ENCODE peak calls at places on chromosomes 6 and 20, in seven cellular contexts. N is left ventricle myocardium inferior, B is HCT116, E is mammary epithelial cell, O is cardiac muscle cell, W is tibial nerve, M is heart right ventricle. P is an unnamed sample. For H3K4me1, the result is how much of the 10 kb centered on the place peaks cover.

GRCh38 chr20:47187450-47188195 is 168.9 kb downstream of the ZMYND8 start:
- DNase-seq in N (no peak), B (no peak), E (peak), O (no peak), W (no peak), M (no peak), P (no peak)

GRCh38 chr6:16769131-16769985 is 8.1 kb upstream of the ATXN1 start:
- DNase-seq in N (no peak), B (peak), E (peak), O (peak), W (no peak), M (peak), P (peak)

GRCh38 chr6:147095316-147095715 is 108.9 kb upstream of the STXBP5 start:
- DNase-seq in N (no peak), B (no peak), E (no peak), O (no peak), W (no peak), M (no peak), P (no peak)

GRCh38 chr6:125899726-125900182 is 56.8 kb upstream of the HINT3 start:
- DNase-seq in N (no peak), B (no peak), E (no peak), O (no peak), W (no peak), M (no peak), P (no peak)

GRCh38 chr6:134267917-134268361 is 50.0 kb downstream of the SGK1 start:
- DNase-seq in N (no peak), B (no peak), E (no peak), O (no peak), W (no peak), M (peak), P (peak)

GRCh38 chr6:112639436-112639835 is 292.3 kb downstream of the RFPL4B start:
- DNase-seq in N (no peak), B (no peak), E (no peak), O (no peak), W (no peak), M (no peak), P (peak)

GRCh38 chr6:36109092-36109491 is 21.2 kb upstream of the MAPK13 start:
- DNase-seq in N (no peak), B (no peak), E (no peak), O (no peak), W (no peak), M (no peak), P (no peak)

GRCh38 chr6:3517350-3517749 is 60.5 kb upstream of the SLC22A23 start:
- DNase-seq in N (no peak), B (no peak), E (peak), O (no peak), W (no peak), M (no peak), P (no peak)

GRCh38 chr6:106119526-106119925 is 33.4 kb downstream of the PRDM1 start:
- DNase-seq in N (no peak), B (no peak), E (peak), O (no peak), W (no peak), M (no peak), P (no peak)

GRCh38 chr6:10970731-10971130 is 73.4 kb downstream of the ELOVL2 start:
- DNase-seq in N (no peak), B (no peak), E (no peak), O (no peak), W (no peak), M (no peak), P (no peak)

GRCh38 chr20:48352042-48352441 is 475.8 kb downstream of the PREX1 start:
- DNase-seq in N (no peak), B (no peak), E (no peak), O (no peak), W (no peak), M (no peak), P (no peak)

GRCh38 chr6:30206799-30207618 is 6.2 kb downstream of the TRIM26 start:
- DNase-seq in N (no peak), B (no peak), E (peak), O (peak), W (no peak), M (no peak), P (no peak)

GRCh38 chr6:30211899-30212298 is 1.3 kb downstream of the TRIM26 start:
- DNase-seq in N (no peak), B (no peak), E (no peak), O (no peak), W (no peak), M (no peak), P (no peak)

GRCh38 chr6:30211306-30211705 is 1.9 kb downstream of the TRIM26 start:
- DNase-seq in N (no peak), B (no peak), E (no peak), O (no peak), W (no peak), M (no peak), P (no peak)

GRCh38 chr6:30206152-30206551 is 7.1 kb downstream of the TRIM26 start:
- DNase-seq in N (no peak), B (no peak), E (no peak), O (no peak), W (no peak), M (no peak), P (no peak)

DNA sequence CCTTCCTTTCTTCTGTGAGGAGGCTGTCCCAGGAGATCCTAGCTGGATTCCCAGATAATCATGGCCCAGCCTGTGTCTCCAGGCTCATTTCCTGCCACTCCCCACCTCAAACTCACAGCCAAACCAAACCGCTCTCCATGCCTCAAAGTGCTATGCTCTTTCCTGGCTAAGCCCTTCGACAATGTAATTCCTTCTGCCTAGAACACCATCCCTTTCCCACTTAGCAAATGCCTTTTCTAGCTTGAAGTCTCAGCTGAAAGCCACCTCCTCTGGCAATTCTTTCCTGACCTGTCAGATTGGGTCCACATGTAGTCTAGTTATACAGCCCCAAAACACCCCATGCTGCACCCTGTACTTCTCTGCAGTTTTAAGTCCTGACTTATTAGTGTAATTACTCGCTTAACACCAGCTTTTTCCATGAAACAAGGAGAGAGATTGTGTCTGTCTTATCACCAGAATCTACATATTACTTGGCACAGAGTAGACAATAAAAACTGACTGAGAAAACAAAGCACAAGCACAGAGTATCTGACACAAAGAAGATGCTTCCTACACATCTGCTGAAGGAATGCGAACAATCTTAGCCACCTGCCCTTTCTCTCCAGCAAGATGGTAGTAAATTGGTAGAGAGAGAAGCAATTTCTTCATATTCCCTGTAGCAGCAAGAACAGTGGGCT is 5.4 kb downstream of the TRIM26 start:
- DNase-seq in N (no peak), B (no peak), E (peak), O (no peak), W (no peak), M (peak), P (no peak)
- H3K4me1 ChIP-seq in N (half or more), B (under half), E (under half), O (under half), W (under half), M (half or more), P (under half)

GRCh38 chr6:62519574-62519973 is 233.5 kb upstream of the KHDRBS2 start:
- DNase-seq in N (no peak), B (no peak), E (no peak), O (no peak), W (no peak), M (no peak), P (no peak)

GRCh38 chr6:62516287-62517152 is 230.5 kb upstream of the KHDRBS2 start:
- DNase-seq in N (no peak), B (no peak), E (no peak), O (no peak), W (no peak), M (no peak), P (no peak)
- H3K4me3 ChIP-seq in N (no peak), B (no peak), E (no peak), O (no peak), W (no peak), M (no peak), P (no peak)

GRCh38 chr6:31692886-31693285 is 10.2 kb downstream of the ABHD16A start:
- DNase-seq in N (no peak), B (no peak), E (no peak), O (no peak), W (no peak), M (no peak), P (no peak)

GRCh38 chr6:31701666-31702420 is 1.3 kb downstream of the ABHD16A start:
- DNase-seq in N (peak), B (no peak), E (no peak), O (no peak), W (no peak), M (peak), P (no peak)

GRCh38 chr6:31693535-31693934 is 9.6 kb downstream of the ABHD16A start:
- DNase-seq in N (no peak), B (no peak), E (no peak), O (no peak), W (no peak), M (no peak), P (no peak)

GRCh38 chr6:31700716-31701401 is 2.3 kb downstream of the ABHD16A start:
- DNase-seq in N (no peak), B (no peak), E (no peak), O (no peak), W (no peak), M (no peak), P (no peak)

DNA sequence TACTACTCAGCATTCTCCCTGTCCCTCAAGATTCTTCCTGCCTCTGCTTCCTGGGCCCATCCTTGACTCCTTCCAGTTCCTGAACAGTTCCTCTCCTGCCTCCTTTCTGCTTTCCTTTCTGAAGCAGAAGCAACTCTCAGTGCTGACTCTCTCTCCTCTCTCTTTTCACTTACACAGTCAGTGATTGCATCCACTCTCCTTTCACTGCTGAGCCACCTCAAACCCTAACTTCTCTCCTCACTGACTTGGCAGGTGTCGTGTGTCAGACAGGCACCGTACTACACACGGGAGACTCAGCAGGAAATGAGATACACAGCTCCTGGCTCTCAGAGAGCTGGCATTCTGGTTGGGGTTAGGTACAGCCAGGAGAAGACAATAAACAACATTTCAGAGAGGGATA is 5.6 kb downstream of the ABHD16A start:
- DNase-seq in N (no peak), B (no peak), E (peak), O (no peak), W (no peak), M (no peak), P (no peak)
- H3K27ac ChIP-seq in N (no peak), B (no peak), E (no peak), O (no peak), W (no peak), M (no peak), P (no peak)

DNA sequence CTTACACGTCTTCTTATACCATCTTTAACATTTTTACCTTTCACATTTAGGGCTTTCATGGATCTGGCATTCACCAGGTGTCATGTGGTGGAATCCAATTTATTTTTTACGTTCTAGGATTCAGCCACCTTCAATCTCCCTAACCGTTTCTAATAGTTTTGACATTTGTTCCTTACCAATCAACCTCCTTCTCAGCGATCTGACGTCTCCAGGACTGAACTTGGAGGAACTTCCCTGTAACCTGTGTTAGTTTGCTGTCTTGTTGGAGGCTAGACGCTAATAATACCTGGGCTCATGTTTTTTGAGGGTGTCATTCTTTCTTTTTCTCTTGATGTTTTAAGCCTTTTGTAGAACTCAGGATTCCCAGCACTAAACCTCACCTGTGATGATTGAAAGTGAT is 351.6 kb downstream of the THBS2 start:
- DNase-seq in N (no peak), B (no peak), E (no peak), O (no peak), W (no peak), M (no peak), P (no peak)
- H3K4me1 ChIP-seq in N (under half), B (under half), E (under half), O (under half), W (under half), M (under half), P (under half)